ENCODE peak calls at places on chromosomes 1 and 21, in nine cellular contexts. W is cardiac fibroblast, N is caudate nucleus, Z is GM20000, E is IMR-90, S is nucleus accumbens, Q is choroid plexus epithelial cell, J is lower leg skin, X is mucosa of descending colon. I is an unnamed sample.

GRCh38 chr1:47765742-47766485 is 231.3 kb downstream of the TRABD2B start:
- DNase-seq in W (no peak), N (no peak), Z (no peak), E (no peak), S (no peak), Q (no peak), J (no peak), X (no peak), I (no peak)

GRCh38 chr1:8015036-8015808 is 10.9 kb downstream of the ERRFI1 start:
- DNase-seq in W (peak), N (peak), Z (peak), E (peak), S (no peak), Q (peak), J (peak), X (peak), I (peak)

GRCh38 chr1:94698759-94699502 is 121.2 kb upstream of the SLC44A3 start:
- DNase-seq in W (peak), N (no peak), Z (no peak), E (peak), S (no peak), Q (peak), J (no peak), X (no peak), I (no peak)

GRCh38 chr1:11680270-11681070 is 478 bp downstream of the MAD2L2 start:
- DNase-seq in W (no peak), N (no peak), Z (peak), E (peak), S (no peak), Q (peak), J (no peak), X (no peak), I (no peak)

GRCh38 chr1:172638885-172639831 is 19.7 kb upstream of the FASLG start:
- DNase-seq in W (peak), N (no peak), Z (peak), E (peak), S (no peak), Q (peak), J (no peak), X (no peak), I (peak)

GRCh38 chr1:94819945-94820746 is at the start of gene SLC44A3:
- DNase-seq in W (peak), N (peak), Z (peak), E (peak), S (peak), Q (peak), J (no peak), X (peak), I (peak)

GRCh38 chr1:33763406-33763805 is 100.5 kb upstream of the HMGB4 start:
- DNase-seq in W (no peak), N (no peak), Z (no peak), E (peak), S (no peak), Q (no peak), J (no peak), X (no peak), I (peak)

GRCh38 chr1:156458181-156458503 is 42.4 kb downstream of the MEF2D start:
- DNase-seq in W (no peak), N (no peak), Z (no peak), E (peak), S (no peak), Q (peak), J (no peak), X (no peak), I (peak)

GRCh38 chr1:31396633-31397351 is 16.2 kb upstream of the SERINC2 start:
- DNase-seq in W (peak), N (no peak), Z (no peak), E (peak), S (no peak), Q (peak), J (no peak), X (no peak), I (peak)

GRCh38 chr1:71080178-71080781 is 555 bp downstream of the ZRANB2 start:
- DNase-seq in W (peak), N (no peak), Z (peak), E (peak), S (no peak), Q (peak), J (peak), X (peak), I (peak)

GRCh38 chr21:23402929-23403520 is 2204.3 kb downstream of the MRPL39 start:
- DNase-seq in W (no peak), N (no peak), Z (no peak), E (no peak), S (no peak), Q (no peak), J (no peak), X (no peak), I (no peak)

GRCh38 chr1:50989694-50990093 is 19.6 kb downstream of the CDKN2C start:
- DNase-seq in W (no peak), N (no peak), Z (no peak), E (no peak), S (no peak), Q (no peak), J (no peak), X (no peak), I (no peak)

GRCh38 chr1:156062189-156062588 is 1.2 kb downstream of the RAB25 start:
- DNase-seq in W (no peak), N (no peak), Z (no peak), E (peak), S (no peak), Q (peak), J (no peak), X (peak), I (no peak)

GRCh38 chr1:210438928-210439841 is 110.5 kb downstream of the HHAT start:
- DNase-seq in W (peak), N (no peak), Z (no peak), E (peak), S (no peak), Q (peak), J (no peak), X (no peak), I (peak)

GRCh38 chr1:9655127-9655723 is 3.7 kb downstream of the PIK3CD start:
- DNase-seq in W (no peak), N (no peak), Z (peak), E (no peak), S (no peak), Q (no peak), J (no peak), X (no peak), I (no peak)

GRCh38 chr1:153548722-153549695 is at the start of gene S100A3:
- DNase-seq in W (peak), N (no peak), Z (no peak), E (peak), S (no peak), Q (peak), J (peak), X (no peak), I (peak)

GRCh38 chr1:41776896-41777431 is 141.8 kb downstream of the HIVEP3 start:
- DNase-seq in W (no peak), N (peak), Z (no peak), E (no peak), S (peak), Q (no peak), J (no peak), X (no peak), I (no peak)

GRCh38 chr1:61515096-61515495 is 209.8 kb downstream of the TM2D1 start:
- DNase-seq in W (no peak), N (no peak), Z (no peak), E (no peak), S (no peak), Q (no peak), J (no peak), X (no peak), I (no peak)

GRCh38 chr1:110765640-110766335 is 91.0 kb upstream of the KCNA3 start:
- DNase-seq in W (peak), N (no peak), Z (peak), E (peak), S (peak), Q (peak), J (peak), X (peak), I (peak)

GRCh38 chr1:174160109-174160473 is 771 bp downstream of the RABGAP1L start:
- DNase-seq in W (peak), N (no peak), Z (peak), E (peak), S (no peak), Q (peak), J (peak), X (peak), I (peak)

GRCh38 chr1:12465126-12465525 is 152.9 kb downstream of the DHRS3 start:
- DNase-seq in W (no peak), N (no peak), Z (no peak), E (no peak), S (no peak), Q (no peak), J (no peak), X (no peak), I (no peak)

GRCh38 chr1:86504895-86505625 is 36.3 kb downstream of the CLCA1 start:
- DNase-seq in W (peak), N (no peak), Z (no peak), E (no peak), S (no peak), Q (peak), J (peak), X (peak), I (no peak)

I was measured in fibroblast of lung.